ENCODE peak calls at places on chromosomes 3 and 15, in seven cellular contexts. B is IMR-90, T is pancreas, G is prostate gland, J is mammary epithelial cell, M is mucosa of descending colon, V is endodermal cell. H is an unnamed sample. For H3K9me3, the result is how much of the 10 kb centered on the place peaks cover.

GRCh38 chr3:185272051-185272450 is 18.2 kb upstream of the EHHADH start:
- DNase-seq in G (no peak), T (no peak), V (no peak), J (no peak), M (no peak), B (peak), H (no peak)

GRCh38 chr3:76097588-76097975 is 312.2 kb upstream of the ZNF717 start:
- DNase-seq in B (peak), V (no peak), J (no peak), G (no peak), M (no peak), T (no peak), H (no peak)

GRCh38 chr15:58554758-58555157 is 123.0 kb downstream of the LIPC start:
- DNase-seq in V (peak), B (no peak), T (no peak), J (no peak), G (no peak), M (no peak), H (no peak)

GRCh38 chr3:70992131-70992530 is 591.4 kb downstream of the FOXP1 start:
- DNase-seq in G (no peak), V (no peak), J (no peak), B (peak), M (no peak), T (no peak), H (no peak)

GRCh38 chr15:77650285-77650684 is 17.6 kb upstream of the LINGO1 start:
- DNase-seq in B (no peak), V (peak), J (no peak), G (no peak), M (no peak), T (peak), H (no peak)

GRCh38 chr15:85404922-85405293 is 24.5 kb downstream of the AKAP13 start:
- DNase-seq in B (peak), J (peak), V (no peak), T (no peak), G (no peak), M (no peak), H (no peak)

GRCh38 chr15:42427429-42428223 is 63.3 kb downstream of the ZNF106 start:
- DNase-seq in G (no peak), M (no peak), B (peak), V (no peak), J (peak), T (no peak), H (no peak)

GRCh38 chr3:46995901-46996562 is 16.6 kb downstream of the NBEAL2 start:
- DNase-seq in B (no peak), T (peak), J (no peak), G (no peak), M (peak), V (no peak), H (no peak)

GRCh38 chr15:75928680-75929608 is 25.3 kb downstream of the FBXO22 start:
- DNase-seq in G (no peak), T (no peak), V (peak), B (peak), M (no peak), J (no peak), H (no peak)

GRCh38 chr15:81531141-81531592 is 157.2 kb upstream of the TMC3 start:
- DNase-seq in B (peak), T (no peak), J (no peak), M (no peak), G (no peak), V (peak), H (no peak)

GRCh38 chr3:126127904-126128303 is 44.0 kb upstream of the SLC41A3 start:
- DNase-seq in T (no peak), G (no peak), V (peak), M (no peak), J (no peak), B (no peak), H (peak)

GRCh38 chr15:76667943-76668715 is 237.0 kb downstream of the SCAPER start:
- DNase-seq in V (no peak), J (no peak), G (no peak), M (no peak), B (peak), T (no peak), H (no peak)

GRCh38 chr3:31909455-31909854 is 71.6 kb downstream of the OSBPL10 start:
- DNase-seq in J (no peak), V (no peak), B (no peak), T (no peak), M (no peak), G (no peak), H (no peak)

GRCh38 chr3:127172670-127173515 is 20.0 kb upstream of the PRR23E start:
- DNase-seq in J (no peak), T (no peak), G (no peak), V (peak), B (peak), M (no peak), H (no peak)

GRCh38 chr15:47384316-47384715 is 333.0 kb upstream of the SEMA6D start:
- DNase-seq in M (no peak), T (no peak), V (no peak), B (peak), J (peak), G (no peak), H (no peak)

GRCh38 chr15:65376767-65377104 is 1.1 kb downstream of the IGDCC3 start:
- DNase-seq in T (no peak), B (no peak), V (no peak), G (no peak), M (no peak), J (no peak), H (no peak)

GRCh38 chr3:42228796-42229195 is 37.2 kb downstream of the CCK start:
- DNase-seq in J (peak), B (peak), V (no peak), T (no peak), M (no peak), G (no peak), H (no peak)

GRCh38 chr3:181696641-181697230 is 15.0 kb upstream of the SOX2 start:
- DNase-seq in T (no peak), J (no peak), B (no peak), M (no peak), V (no peak), G (no peak), H (no peak)

GRCh38 chr3:16842710-16843270 is 42.0 kb upstream of the PLCL2 start:
- DNase-seq in T (no peak), M (no peak), J (no peak), B (no peak), G (no peak), V (no peak), H (no peak)

GRCh38 chr3:184568918-184569829 is 7.6 kb downstream of the EPHB3 start:
- DNase-seq in B (peak), J (peak), M (peak), G (peak), T (peak), V (peak), H (peak)

GRCh38 chr3:71611099-71611498 is 27.6 kb upstream of the FOXP1 start:
- DNase-seq in B (no peak), V (no peak), M (no peak), J (no peak), G (peak), T (no peak), H (no peak)

GRCh38 chr15:31261266-31262142 is 65.1 kb upstream of the KLF13 start:
- DNase-seq in V (peak), B (no peak), T (no peak), M (peak), J (no peak), G (no peak), H (peak)

GRCh38 chr3:133799794-133800585 is 5.6 kb upstream of the SRPRB start:
- DNase-seq in M (no peak), B (peak), V (no peak), T (no peak), G (no peak), J (peak), H (no peak)

GRCh38 chr3:98172621-98173020 is 6.1 kb downstream of the OR5H15 start:
- DNase-seq in G (no peak), M (no peak), T (no peak), J (no peak), B (no peak), V (no peak), H (no peak)

GRCh38 chr3:17355591-17355990 is 386.8 kb downstream of the TBC1D5 start:
- DNase-seq in G (no peak), V (no peak), M (no peak), J (peak), T (no peak), B (no peak), H (no peak)

GRCh38 chr3:76871655-76872054 is 168.2 kb upstream of the ROBO2 start:
- DNase-seq in M (no peak), B (no peak), T (no peak), G (no peak), J (no peak), V (no peak), H (no peak)

GRCh38 chr3:124924741-124925140 is 9.8 kb downstream of the MUC13 start:
- DNase-seq in G (no peak), V (no peak), J (no peak), M (no peak), B (peak), T (no peak), H (no peak)

GRCh38 chr15:42591238-42591936 is 16.0 kb downstream of the STARD9 start:
- DNase-seq in B (peak), M (no peak), G (no peak), V (no peak), T (no peak), J (no peak), H (no peak)

GRCh38 chr3:58217209-58217811 is 6.5 kb upstream of the DNASE1L3 start:
- DNase-seq in G (peak), J (peak), T (peak), V (peak), M (peak), B (peak), H (peak)

GRCh38 chr3:128279594-128279880 is 126.3 kb downstream of the EEFSEC start:
- DNase-seq in M (no peak), J (no peak), T (no peak), B (no peak), V (peak), G (no peak), H (no peak)

GRCh38 chr3:50274371-50275104 is 4.3 kb upstream of the LSMEM2 start:
- DNase-seq in J (peak), G (no peak), M (peak), B (peak), T (peak), V (peak), H (peak)

GRCh38 chr3:41002104-41002503 is 197.2 kb upstream of the CTNNB1 start:
- DNase-seq in B (no peak), T (no peak), J (no peak), G (no peak), M (no peak), V (no peak), H (no peak)

GRCh38 chr3:29286841-29287240 is 6.0 kb downstream of the RBMS3 start:
- DNase-seq in J (peak), M (no peak), G (no peak), V (no peak), B (peak), T (no peak), H (no peak)

GRCh38 chr3:13832130-13832529 is 47.7 kb downstream of the WNT7A start:
- DNase-seq in G (no peak), V (no peak), T (no peak), J (no peak), B (no peak), M (no peak), H (no peak)

GRCh38 chr3:58386966-58387365 is 46.7 kb downstream of the PDHB start:
- DNase-seq in M (no peak), V (no peak), G (no peak), J (peak), T (no peak), B (peak), H (no peak)

GRCh38 chr3:123745184-123745855 is 138.8 kb downstream of the MYLK start:
- DNase-seq in J (no peak), V (no peak), T (no peak), M (no peak), G (no peak), B (no peak), H (no peak)

GRCh38 chr15:47622058-47622457 is 95.2 kb upstream of the SEMA6D start:
- DNase-seq in V (no peak), T (no peak), G (no peak), M (no peak), B (no peak), J (no peak), H (no peak)

GRCh38 chr15:90396321-90396720 is 8.3 kb downstream of the IQGAP1 start:
- DNase-seq in J (no peak), M (no peak), B (no peak), T (no peak), G (no peak), V (no peak), H (no peak)

GRCh38 chr3:48367201-48367600 is 4.8 kb upstream of the FBXW12 start:
- DNase-seq in J (no peak), T (peak), M (peak), G (no peak), B (no peak), V (peak), H (no peak)

GRCh38 chr15:71186267-71186666 is 71.0 kb downstream of the THSD4 start:
- DNase-seq in B (no peak), M (no peak), V (no peak), J (no peak), G (no peak), T (no peak), H (no peak)

DNA sequence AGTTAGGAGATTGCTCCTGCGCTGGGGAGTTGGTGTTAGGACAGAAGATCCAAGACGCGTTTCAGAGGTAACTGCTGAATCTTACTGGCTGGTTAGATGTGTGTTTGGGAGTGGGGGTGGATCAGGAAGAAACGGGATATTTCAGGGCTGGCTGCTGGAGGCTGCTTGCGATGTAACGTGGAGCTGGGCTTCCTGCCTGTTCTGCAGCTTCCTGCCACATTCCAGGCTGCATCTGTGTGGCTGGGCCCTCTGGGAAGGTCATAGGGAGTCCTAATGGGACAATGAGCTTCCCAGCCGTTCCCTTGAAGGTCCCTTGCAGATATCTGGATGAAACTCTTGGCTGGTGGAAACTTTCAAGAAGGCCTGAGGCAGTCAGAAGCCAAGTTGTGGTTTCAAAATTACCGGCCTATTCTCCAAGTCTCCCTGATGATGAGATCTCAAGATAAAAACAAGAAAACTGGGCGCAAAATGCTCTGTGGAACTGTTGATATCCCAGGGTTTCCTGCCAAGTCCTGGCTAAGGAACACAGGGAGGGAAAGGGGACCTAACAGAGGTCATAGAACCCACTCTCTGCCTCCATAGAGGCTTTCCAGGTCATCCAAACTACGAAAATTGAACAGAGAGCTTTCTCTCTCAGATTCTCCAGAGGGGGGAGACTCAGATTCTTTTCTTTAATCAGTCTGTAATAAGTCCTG is 67.0 kb downstream of the NOX5 start:
- DNase-seq in T (no peak), M (no peak), B (peak), G (no peak), J (peak), V (peak), H (no peak)
- H3K9me3 ChIP-seq in T (under half), M (under half), B (under half), G (under half), J (under half), V (under half), H (under half)

DNA sequence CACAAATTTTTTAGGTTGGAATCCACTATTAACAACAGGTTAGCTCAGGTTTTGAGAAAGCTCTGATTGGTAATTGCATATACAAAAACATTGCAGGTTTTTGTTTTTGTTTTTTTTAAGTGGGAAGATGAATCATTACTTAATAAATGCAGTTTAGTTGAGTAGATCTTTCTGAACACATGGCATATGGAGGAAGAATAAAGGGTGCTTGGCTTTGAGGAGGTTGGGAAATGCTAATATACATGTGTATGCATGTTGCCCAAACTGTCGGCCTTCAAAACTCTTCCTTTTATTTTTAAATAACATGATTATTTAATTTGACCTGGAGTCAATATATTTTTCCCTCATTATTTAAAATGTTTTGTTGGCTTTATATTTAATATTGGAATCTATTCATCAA is 32.8 kb downstream of the ZBTB38 start:
- DNase-seq in T (no peak), J (no peak), M (no peak), B (no peak), G (no peak), V (no peak), H (no peak)
- H3K4me3 ChIP-seq in T (no peak), J (no peak), M (no peak), B (no peak), G (no peak), V (no peak), H (no peak)

DNA sequence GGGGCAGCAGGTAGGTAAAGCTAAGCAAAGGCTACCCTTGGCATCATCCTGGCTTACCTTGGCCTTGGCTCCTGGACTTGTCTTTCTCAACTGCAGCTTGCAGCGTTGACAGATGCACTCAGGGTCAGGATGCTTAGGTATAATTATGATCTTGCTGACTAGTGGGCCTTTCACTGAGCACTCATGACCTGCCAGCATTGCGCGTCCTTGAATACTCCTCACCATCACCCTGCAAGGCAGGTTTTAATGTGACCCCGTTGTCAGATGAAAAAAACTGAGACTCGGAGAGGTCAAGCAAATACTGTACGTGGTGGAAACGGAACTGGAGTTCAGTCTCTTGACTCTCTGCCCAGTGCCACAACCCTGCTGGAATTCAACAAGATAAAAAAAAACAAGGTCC is 126.7 kb downstream of the OPA1 start:
- DNase-seq in G (no peak), V (no peak), B (no peak), M (no peak), T (no peak), J (no peak), H (no peak)
- H3K9me3 ChIP-seq in G (under half), V (under half), B (under half), M (under half), T (under half), J (under half), H (under half)

GRCh38 chr3:30646181-30646876 is 39.9 kb downstream of the TGFBR2 start:
- DNase-seq in J (no peak), T (no peak), B (no peak), M (no peak), V (no peak), G (no peak), H (no peak)
- H3K4me3 ChIP-seq in J (no peak), T (no peak), B (no peak), M (no peak), V (no peak), G (no peak), H (no peak)